ENCODE peak calls at places on chromosomes 4 and X, in ten cellular contexts. R is cardiac muscle cell; G is brain microvascular endothelial cell; Q is mammary epithelial cell; N is ovary; C is mesendoderm; J is CD8-positive, alpha-beta memory T cell; E is thyroid gland; D is neuronal stem cell; V is CD8-positive, alpha-beta T cell. X is an unnamed sample.

GRCh38 chrX:132165651-132166050 is 37.8 kb upstream of the FRMD7 start:
- DNase-seq in R (no peak), G (no peak), Q (peak; percentile 68), N (no peak), C (no peak), J (no peak), E (no peak), D (no peak), V (no peak), X (no peak)

GRCh38 chr4:20552004-20552403 is 148.3 kb upstream of the PACRGL start:
- DNase-seq in R (no peak), G (no peak), Q (no peak), N (no peak), C (no peak), J (no peak), E (no peak), D (no peak), V (no peak), X (no peak)

GRCh38 chrX:19544693-19545305 is 29.5 kb upstream of the MAP3K15 start:
- DNase-seq in R (peak; percentile 70), G (peak; percentile 62), Q (peak; percentile 36), N (peak; percentile 47), C (peak; percentile 45), J (no peak), E (peak; percentile 50), D (peak; percentile 27), V (peak; percentile 24), X (no peak)

GRCh38 chrX:108216405-108216804 is 124.8 kb downstream of the ATG4A start:
- DNase-seq in R (peak; percentile 69), G (no peak), Q (peak; percentile 25), N (no peak), C (no peak), J (no peak), E (no peak), D (no peak), V (no peak), X (no peak)

GRCh38 chr4:81607947-81608346 is 136.2 kb upstream of the RASGEF1B start:
- DNase-seq in R (no peak), G (no peak), Q (peak; percentile 61), N (no peak), C (no peak), J (no peak), E (no peak), D (no peak), V (no peak), X (no peak)

GRCh38 chr4:40377462-40378385 is 42.6 kb downstream of the CHRNA9 start:
- DNase-seq in R (peak; percentile 28), G (peak; percentile 7), Q (peak; percentile 49), N (no peak), C (no peak), J (no peak), E (no peak), D (no peak), V (no peak), X (no peak)

GRCh38 chrX:4670606-4671005 is 957.2 kb upstream of the PRKX start:
- DNase-seq in R (no peak), G (no peak), Q (no peak), N (no peak), C (no peak), J (no peak), E (no peak), D (no peak), V (no peak), X (no peak)

GRCh38 chrX:118901991-118902390 is 72.4 kb upstream of the LONRF3 start:
- DNase-seq in R (no peak), G (no peak), Q (no peak), N (no peak), C (no peak), J (no peak), E (no peak), D (no peak), V (no peak), X (no peak)

GRCh38 chrX:11632732-11633131 is 33.0 kb downstream of the ARHGAP6 start:
- DNase-seq in R (no peak), G (no peak), Q (no peak), N (no peak), C (no peak), J (no peak), E (no peak), D (no peak), V (no peak), X (no peak)

GRCh38 chrX:151543706-151544105 is 19.8 kb upstream of the PASD1 start:
- DNase-seq in R (no peak), G (no peak), Q (peak; percentile 45), N (no peak), C (no peak), J (no peak), E (no peak), D (no peak), V (no peak), X (no peak)

GRCh38 chr4:25032126-25032525 is 1.4 kb upstream of the LGI2 start:
- DNase-seq in R (peak; percentile 27), G (no peak), Q (no peak), N (no peak), C (no peak), J (no peak), E (no peak), D (no peak), V (no peak), X (no peak)

GRCh38 chr4:40662962-40663604 is 33.4 kb upstream of the RBM47 start:
- DNase-seq in R (peak; percentile 41), G (peak; percentile 71), Q (peak; percentile 85), N (no peak), C (no peak), J (no peak), E (peak; percentile 85), D (no peak), V (no peak), X (no peak)

GRCh38 chr4:119116925-119117900 is 18.4 kb upstream of the MYOZ2 start:
- DNase-seq in R (no peak), G (no peak), Q (no peak), N (no peak), C (no peak), J (no peak), E (no peak), D (no peak), V (no peak), X (no peak)

GRCh38 chr4:23922535-23923115 is 32.8 kb upstream of the PPARGC1A start:
- DNase-seq in R (no peak), G (no peak), Q (no peak), N (no peak), C (no peak), J (no peak), E (no peak), D (no peak), V (no peak), X (no peak)

GRCh38 chrX:111560801-111561200 is 49.4 kb downstream of the SERTM2 start:
- DNase-seq in R (no peak), G (no peak), Q (no peak), N (no peak), C (no peak), J (no peak), E (no peak), D (no peak), V (no peak), X (no peak)

GRCh38 chr4:176320976-176321361 is 1.2 kb downstream of the SPCS3 start:
- DNase-seq in R (peak; percentile 24), G (no peak), Q (no peak), N (no peak), C (no peak), J (no peak), E (no peak), D (no peak), V (no peak), X (no peak)

GRCh38 chr4:2335729-2336101 is 73.8 kb upstream of the MXD4 start:
- DNase-seq in R (no peak), G (no peak), Q (no peak), N (no peak), C (no peak), J (no peak), E (no peak), D (no peak), V (no peak), X (no peak)

GRCh38 chrX:39821011-39821708 is 276.6 kb downstream of the BCOR start:
- DNase-seq in R (peak; percentile 44), G (no peak), Q (no peak), N (peak; percentile 65), C (peak; percentile 69), J (peak; percentile 1), E (peak; percentile 50), D (peak; percentile 51), V (no peak), X (no peak)
- H3K4me3 ChIP-seq in R (peak overlapping the region; percentile 41), G (peak overlapping the region; percentile 43), Q (peak overlapping the region; percentile 12), N (peak overlapping the region; percentile 43), C (no peak overlapping the region), J (no peak overlapping the region), E (peak overlapping the region; percentile 27), D (peak overlapping the region; percentile 58), V (no peak overlapping the region), X (peak overlapping the region; percentile 67)

GRCh38 chrX:135697614-135698013 is 15.8 kb upstream of the CT45A1 start:
- DNase-seq in R (no peak), G (no peak), Q (no peak), N (no peak), C (no peak), J (no peak), E (no peak), D (no peak), V (no peak), X (no peak)
- H3K27me3 ChIP-seq in R (no peaks in the 10 kb centered on the region), G (no peaks in the 10 kb centered on the region), Q (no peaks in the 10 kb centered on the region), N (no peaks in the 10 kb centered on the region), C (no peaks in the 10 kb centered on the region), J (no peaks in the 10 kb centered on the region), E (no peaks in the 10 kb centered on the region), D (peaks cover 6% of the 10 kb centered on the region), V (no peaks in the 10 kb centered on the region), X (no peaks in the 10 kb centered on the region)

GRCh38 chr4:64781737-64782326 is 372.6 kb upstream of the TECRL start:
- DNase-seq in R (peak; percentile 35), G (peak; percentile 26), Q (peak; percentile 34), N (no peak), C (peak; percentile 34), J (no peak), E (no peak), D (peak; percentile 30), V (no peak), X (no peak)
- H3K27ac ChIP-seq in R (no peak overlapping the region), G (no peak overlapping the region), Q (no peak overlapping the region), N (no peak overlapping the region), C (no peak overlapping the region), J (no peak overlapping the region), E (no peak overlapping the region), D (no peak overlapping the region), V (no peak overlapping the region), X (no peak overlapping the region)

GRCh38 chr4:79923290-79923689 is 149.7 kb downstream of the ANTXR2 start:
- DNase-seq in R (no peak), G (no peak), Q (no peak), N (no peak), C (no peak), J (no peak), E (no peak), D (no peak), V (no peak), X (no peak)

GRCh38 chr4:79922011-79922410 is 151.0 kb downstream of the ANTXR2 start:
- DNase-seq in R (no peak), G (no peak), Q (no peak), N (no peak), C (no peak), J (no peak), E (no peak), D (no peak), V (no peak), X (no peak)

DNA sequence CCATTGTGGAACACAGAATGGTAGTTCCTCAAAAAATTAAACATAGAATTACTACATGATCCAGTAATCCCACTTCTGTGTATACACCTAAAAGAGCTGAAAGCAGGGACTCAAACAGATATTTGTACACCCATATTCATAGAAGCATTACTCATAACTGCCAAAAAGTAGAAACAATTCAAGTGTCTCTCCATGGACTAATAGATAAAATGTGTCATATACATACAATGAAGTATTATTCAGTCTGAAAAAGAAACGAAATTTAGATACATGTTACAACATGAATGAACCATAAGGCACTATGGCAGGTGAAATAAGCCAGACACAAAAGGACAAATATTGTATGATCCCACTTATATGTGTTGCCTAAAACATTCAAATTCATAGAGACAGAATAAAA is 145.1 kb downstream of the ANTXR2 start:
- DNase-seq in R (no peak), G (no peak), Q (peak; percentile 54), N (no peak), C (no peak), J (no peak), E (no peak), D (no peak), V (no peak), X (no peak)
- H3K4me3 ChIP-seq in R (no peak overlapping the region), G (no peak overlapping the region), Q (no peak overlapping the region), N (no peak overlapping the region), C (no peak overlapping the region), J (no peak overlapping the region), E (no peak overlapping the region), D (no peak overlapping the region), V (no peak overlapping the region), X (no peak overlapping the region)